ENCODE peak calls at places on chromosome 4, in five cellular contexts. J, C, Y, F and K are unnamed samples.

GRCh38 chr4:153222162-153222789 is 18.0 kb downstream of the TRIM2 start:
- DNase-seq in Y (peak; percentile 82), J (peak; percentile 92), C (peak; percentile 48), F (peak; percentile 64), K (peak; percentile 78)

GRCh38 chr4:169103966-169104412 is 93.9 kb upstream of the CBR4 start:
- DNase-seq in J (no peak), Y (peak; percentile 72), C (no peak), F (no peak), K (no peak)

GRCh38 chr4:155179216-155179615 is 29.2 kb upstream of the NPY2R start:
- DNase-seq in Y (no peak), F (no peak), J (no peak), C (no peak), K (no peak)

GRCh38 chr4:185792384-185793146 is 19.4 kb downstream of the SORBS2 start:
- DNase-seq in Y (no peak), F (no peak), J (peak; percentile 81), C (no peak), K (no peak)

GRCh38 chr4:87527446-87528240 is 1.5 kb downstream of the SPARCL1 start:
- DNase-seq in F (no peak), C (no peak), Y (no peak), J (no peak), K (peak; percentile 22)

GRCh38 chr4:143773998-143774898 is 73.8 kb upstream of the FREM3 start:
- DNase-seq in J (peak; percentile 69), Y (peak; percentile 6), C (peak; percentile 60), F (peak; percentile 54), K (peak; percentile 33)

GRCh38 chr4:78441786-78442185 is 109.8 kb upstream of the ANXA3 start:
- DNase-seq in J (no peak), C (no peak), Y (no peak), F (no peak), K (no peak)

GRCh38 chr4:185793716-185794115 is 18.3 kb downstream of the SORBS2 start:
- DNase-seq in F (no peak), C (no peak), Y (no peak), J (no peak), K (peak; percentile 70)

GRCh38 chr4:127846765-127847164 is 33.9 kb upstream of the PLK4 start:
- DNase-seq in F (no peak), J (no peak), C (no peak), Y (no peak), K (no peak)

GRCh38 chr4:113474017-113474416 is 287.5 kb downstream of the CAMK2D start:
- DNase-seq in C (no peak), J (peak; percentile 97), F (no peak), Y (no peak), K (no peak)
- H3K27me3 ChIP-seq in C (no peaks in the 10 kb centered on the region), J (no peaks in the 10 kb centered on the region), F (no peaks in the 10 kb centered on the region), Y (no peaks in the 10 kb centered on the region), K (no peaks in the 10 kb centered on the region)

GRCh38 chr4:183681119-183681518 is 22.0 kb downstream of the TRAPPC11 start:
- DNase-seq in J (no peak), Y (no peak), F (no peak), C (no peak), K (no peak)
- H3K27me3 ChIP-seq in J (no peaks in the 10 kb centered on the region), Y (no peaks in the 10 kb centered on the region), F (no peaks in the 10 kb centered on the region), C (no peaks in the 10 kb centered on the region), K (no peaks in the 10 kb centered on the region)

GRCh38 chr4:1532549-1533395 is 126.5 kb upstream of the NKX1-1 start:
- DNase-seq in Y (no peak), F (no peak), J (no peak), C (peak; percentile 39), K (peak; percentile 7)

GRCh38 chr4:1533501-1534064 is 127.3 kb upstream of the NKX1-1 start:
- DNase-seq in C (peak; percentile 40), F (no peak), J (peak; percentile 32), Y (no peak), K (peak; percentile 35)

GRCh38 chr4:1535926-1536578 is 129.8 kb upstream of the NKX1-1 start:
- DNase-seq in F (no peak), J (no peak), C (no peak), Y (no peak), K (peak; percentile 7)

GRCh38 chr4:1534876-1535526 is 128.8 kb upstream of the NKX1-1 start:
- DNase-seq in J (no peak), F (no peak), Y (no peak), C (peak; percentile 27), K (no peak)

GRCh38 chr4:1534076-1534872 is 128.0 kb upstream of the NKX1-1 start:
- DNase-seq in Y (no peak), C (peak; percentile 34), F (no peak), J (no peak), K (no peak)
- H3K27me3 ChIP-seq in Y (no peaks in the 10 kb centered on the region), C (no peaks in the 10 kb centered on the region), F (peaks cover 91% of the 10 kb centered on the region), J (peaks cover 39% of the 10 kb centered on the region), K (no peaks in the 10 kb centered on the region)

GRCh38 chr4:3489451-3489962 is 26.4 kb downstream of the DOK7 start:
- DNase-seq in C (no peak), Y (peak; percentile 86), J (peak; percentile 69), F (no peak), K (peak; percentile 54)
- H3K27me3 ChIP-seq in C (peaks cover 5% of the 10 kb centered on the region), Y (peaks cover 35% of the 10 kb centered on the region), J (peaks cover 5% of the 10 kb centered on the region), F (peaks cover 76% of the 10 kb centered on the region), K (no peaks in the 10 kb centered on the region)